ENCODE peak calls at places on chromosomes 11 and 22, in four cellular contexts. Z is stomach, M is brain microvascular endothelial cell, A is RWPE1. V is an unnamed sample.

GRCh38 chr11:43360361-43361032 is 1.8 kb downstream of the TTC17 start:
- DNase-seq in Z (no peak), M (no peak), A (no peak), V (no peak)

GRCh38 chr22:32558681-32559355 is 84.2 kb downstream of the FBXO7 start:
- DNase-seq in A (peak; percentile 90), M (peak; percentile 51), Z (peak; percentile 46), V (peak; percentile 84)

GRCh38 chr11:23284626-23285025 is 424.4 kb upstream of the CCDC179 start:
- DNase-seq in A (no peak), Z (no peak), M (no peak), V (peak; percentile 31)

GRCh38 chr11:64186205-64187165 is 514 bp downstream of the STIP1 start:
- DNase-seq in A (no peak), M (no peak), Z (no peak), V (no peak)

GRCh38 chr22:46693634-46694422 is 44.2 kb downstream of the CERK start:
- DNase-seq in M (no peak), A (no peak), Z (no peak), V (no peak)

GRCh38 chr11:119300198-119300964 is 16.5 kb downstream of the MCAM start:
- DNase-seq in Z (no peak), M (no peak), A (no peak), V (no peak)

GRCh38 chr11:83855237-83855636 is 569.1 kb upstream of the CCDC90B start:
- DNase-seq in Z (no peak), M (no peak), A (no peak), V (no peak)

GRCh38 chr22:46081831-46082210 is 68.5 kb upstream of the PPARA start:
- DNase-seq in M (no peak), Z (peak; percentile 38), A (no peak), V (no peak)

GRCh38 chr22:24427500-24428164 is at the start of gene ADORA2A:
- DNase-seq in A (no peak), Z (peak; percentile 67), M (no peak), V (no peak)

GRCh38 chr11:125300791-125301218 is 136.3 kb downstream of the PKNOX2 start:
- DNase-seq in M (peak; percentile 71), A (peak; percentile 79), Z (no peak), V (peak; percentile 72)

GRCh38 chr11:12016246-12016645 is 7.8 kb upstream of the DKK3 start:
- DNase-seq in M (no peak), Z (no peak), A (no peak), V (no peak)

GRCh38 chr22:21593406-21594232 is 26.1 kb downstream of the UBE2L3 start:
- DNase-seq in A (no peak), M (no peak), Z (peak; percentile 38), V (peak; percentile 24)

GRCh38 chr11:19817265-19817851 is 104.7 kb downstream of the NAV2 start:
- DNase-seq in A (no peak), Z (peak; percentile 60), M (no peak), V (no peak)

GRCh38 chr11:16356751-16357365 is 512 bp upstream of the SOX6 start:
- DNase-seq in Z (no peak), A (no peak), M (peak; percentile 5), V (no peak)

GRCh38 chr11:76654980-76655379 is 15.6 kb downstream of the LRRC32 start:
- DNase-seq in Z (no peak), M (no peak), A (no peak), V (no peak)

GRCh38 chr11:32435152-32435480 is 223 bp downstream of the WT1 start:
- DNase-seq in A (no peak), M (no peak), Z (no peak), V (peak; percentile 37)

GRCh38 chr11:64725601-64726139 is 2.7 kb upstream of the NRXN2 start:
- DNase-seq in Z (no peak), A (no peak), M (no peak), V (no peak)

GRCh38 chr22:42528591-42529307 is 9.2 kb upstream of the RRP7A start:
- DNase-seq in M (no peak), Z (no peak), A (no peak), V (no peak)

GRCh38 chr11:79353706-79354105 is 87.1 kb downstream of the TENM4 start:
- DNase-seq in Z (no peak), M (no peak), A (no peak), V (peak; percentile 9)

GRCh38 chr11:128686745-128687177 is 7.1 kb upstream of the FLI1 start:
- DNase-seq in A (peak; percentile 47), Z (peak; percentile 52), M (peak; percentile 35), V (peak; percentile 21)

GRCh38 chr22:45450931-45451651 is 37.6 kb downstream of the RIBC2 start:
- DNase-seq in M (no peak), A (no peak), Z (no peak), V (no peak)

GRCh38 chr11:110903830-110904229 is 191.6 kb upstream of the ARHGAP20 start:
- DNase-seq in Z (no peak), M (peak; percentile 32), A (no peak), V (peak; percentile 15)

GRCh38 chr11:114447892-114448291 is 8.6 kb downstream of the REXO2 start:
- DNase-seq in Z (no peak), A (no peak), M (no peak), V (no peak)

GRCh38 chr22:26234267-26234666 is 65.0 kb downstream of the SEZ6L start:
- DNase-seq in A (no peak), M (no peak), Z (no peak), V (no peak)

GRCh38 chr11:74418509-74418895 is 20.3 kb upstream of the PGM2L1 start:
- DNase-seq in A (peak; percentile 84), M (peak; percentile 51), Z (no peak), V (peak; percentile 93)

GRCh38 chr22:35883028-35883620 is 145.5 kb downstream of the RBFOX2 start:
- DNase-seq in A (no peak), Z (no peak), M (no peak), V (peak; percentile 40)

GRCh38 chr11:16047073-16047472 is 309.3 kb downstream of the SOX6 start:
- DNase-seq in A (no peak), M (no peak), Z (no peak), V (no peak)

GRCh38 chr22:38705235-38706100 is at the start of gene GTPBP1:
- DNase-seq in Z (peak; percentile 98), A (peak; percentile 97), M (peak; percentile 100), V (peak; percentile 98)

DNA sequence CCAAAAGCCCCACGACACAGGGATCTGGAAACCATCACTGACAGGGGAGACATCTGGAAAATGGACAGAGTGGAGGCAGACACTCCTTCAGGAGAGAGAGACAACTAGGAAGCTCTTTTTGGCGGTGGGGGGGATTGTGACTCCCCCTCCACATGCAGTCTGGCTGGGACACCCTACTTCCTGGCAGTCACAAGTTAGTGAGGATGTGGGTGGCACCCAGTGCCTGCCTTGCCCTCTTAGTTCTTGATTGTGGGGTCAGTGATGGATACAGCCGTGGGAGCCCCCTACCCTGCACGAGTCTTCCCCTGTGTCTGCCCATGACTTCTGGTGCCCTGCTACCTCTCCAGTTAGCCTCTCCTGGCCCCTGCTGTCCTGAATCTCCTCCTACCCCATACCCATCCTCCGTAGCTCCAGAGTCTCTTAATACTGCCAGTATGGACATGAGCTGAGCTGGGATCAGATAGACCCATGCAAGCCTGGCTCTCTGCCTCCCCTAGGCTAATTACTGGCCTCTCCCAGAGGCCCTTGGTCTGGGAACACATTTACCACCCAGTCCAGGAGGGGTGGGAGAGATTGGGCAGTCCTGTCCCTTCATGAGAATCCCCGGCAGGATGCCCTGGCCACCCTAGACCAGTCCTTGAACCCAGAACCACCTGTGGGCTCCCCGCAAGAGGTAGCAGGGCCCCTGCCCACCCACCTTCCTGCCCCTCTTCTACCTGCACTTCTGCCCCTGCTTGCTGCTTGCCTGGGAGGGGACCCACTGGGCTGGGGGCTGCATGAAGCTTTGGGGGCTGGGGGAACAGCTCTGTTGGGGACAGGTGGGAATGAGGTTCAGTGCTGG is 22.8 kb downstream of the RHBDD3 start:
- DNase-seq in A (no peak), Z (no peak), M (no peak), V (no peak)
- TF ChIP-seq CTCF in A (no peak), Z (no peak), M (no peak), V (no peak)

GRCh38 chr11:60942970-60943565 is 8.9 kb downstream of the SLC15A3 start:
- DNase-seq in Z (peak; percentile 80), M (no peak), A (no peak), V (peak; percentile 75)

GRCh38 chr11:60942207-60942606 is 9.8 kb downstream of the SLC15A3 start:
- DNase-seq in M (no peak), Z (no peak), A (no peak), V (no peak)

GRCh38 chr11:60946601-60947265 is 5.2 kb downstream of the SLC15A3 start:
- DNase-seq in M (no peak), Z (no peak), A (no peak), V (no peak)

GRCh38 chr11:60945295-60945667 is 6.7 kb downstream of the SLC15A3 start:
- DNase-seq in Z (no peak), A (no peak), M (no peak), V (no peak)

DNA sequence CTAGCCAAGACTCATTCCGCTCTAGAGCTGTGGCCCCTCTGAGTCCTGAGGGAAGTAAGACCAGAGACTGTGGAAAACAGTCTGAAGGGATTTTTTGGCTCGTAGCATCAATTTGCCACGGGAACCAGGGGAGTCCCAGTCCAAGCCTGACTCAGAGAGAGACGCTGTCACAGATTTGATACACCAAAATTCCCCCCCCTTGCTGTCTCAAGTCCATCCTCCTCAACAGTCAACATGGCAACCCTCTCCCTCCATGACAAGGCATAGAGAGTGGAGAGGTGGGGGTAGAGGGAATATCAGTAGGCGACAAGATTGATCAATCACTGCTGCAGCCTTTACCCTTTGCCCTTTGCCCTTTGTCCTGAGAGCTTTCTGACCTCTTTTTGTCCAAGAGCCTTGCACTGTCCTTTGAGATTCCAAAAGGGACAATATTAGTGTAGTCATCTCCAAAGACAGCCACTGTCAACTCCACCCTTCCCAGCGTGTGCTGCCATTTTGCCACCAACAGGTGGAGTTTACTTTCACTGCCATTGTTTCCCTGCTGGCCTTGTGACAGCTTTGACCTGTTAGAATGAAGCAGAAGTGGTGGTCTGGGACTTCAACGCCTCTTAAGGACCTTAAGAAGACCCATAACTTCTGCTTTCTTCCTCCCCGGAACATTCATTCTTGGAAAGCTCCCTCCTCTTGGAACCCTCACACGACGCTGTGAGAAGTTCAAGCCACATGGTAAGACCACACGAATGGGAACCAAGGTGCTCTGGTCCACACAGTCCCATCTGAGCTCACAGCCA is 7.3 kb downstream of the SLC15A3 start:
- DNase-seq in A (no peak), M (no peak), Z (no peak), V (no peak)
- H3K27ac ChIP-seq in A (no peak overlapping the region), M (no peak overlapping the region), Z (no peak overlapping the region), V (no peak overlapping the region)

GRCh38 chr11:115760921-115761320 is 256.7 kb upstream of the CADM1 start:
- DNase-seq in Z (no peak), M (no peak), A (no peak), V (no peak)

GRCh38 chr11:115760528-115760837 is 256.3 kb upstream of the CADM1 start:
- DNase-seq in A (no peak), Z (no peak), M (no peak), V (no peak)

GRCh38 chr11:115761348-115761747 is 257.1 kb upstream of the CADM1 start:
- DNase-seq in Z (no peak), M (no peak), A (no peak), V (no peak)

GRCh38 chr11:115759622-115760527 is 255.7 kb upstream of the CADM1 start:
- DNase-seq in A (no peak), Z (no peak), M (no peak), V (no peak)

GRCh38 chr11:115761817-115762216 is 257.6 kb upstream of the CADM1 start:
- DNase-seq in A (no peak), M (no peak), Z (no peak), V (no peak)
- TF ChIP-seq CTCF in A (no peak), M (no peak), Z (no peak), V (no peak)

DNA sequence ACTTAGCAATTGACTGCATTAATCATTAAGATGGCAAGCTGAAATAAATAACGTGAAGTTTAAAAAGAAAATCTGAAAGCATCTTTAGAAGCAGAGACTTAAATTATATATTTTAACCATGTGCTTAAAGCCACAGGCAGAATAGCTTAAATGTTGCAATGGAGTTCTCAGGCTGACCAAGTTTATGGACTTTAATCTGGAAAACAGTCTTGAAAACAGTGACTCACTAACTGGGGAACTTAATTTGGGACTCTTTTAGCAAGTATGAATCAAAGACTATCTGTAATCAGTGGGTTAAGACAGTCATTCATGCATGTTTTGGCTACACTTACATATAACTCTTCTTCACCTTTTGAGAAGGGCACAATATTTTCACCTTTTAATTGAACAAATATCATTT is 12.6 kb upstream of the GLYATL1 start:
- DNase-seq in M (no peak), Z (no peak), A (no peak), V (peak; percentile 46)
- H3K27ac ChIP-seq in M (no peak overlapping the region), Z (no peak overlapping the region), A (no peak overlapping the region), V (no peak overlapping the region)

V was measured in PC-3.